ENCODE peak calls at places on chromosomes 6 and 20, in six cellular contexts. J is thoracic aorta, A is breast epithelium, W is chondrocyte, C is colonic mucosa, B is RWPE1. S is an unnamed sample.

GRCh38 chr20:40741507-40742106 is 52.6 kb upstream of the MAFB start:
- DNase-seq in C (peak), W (no peak), B (peak), A (no peak), J (no peak), S (no peak)

GRCh38 chr6:28807682-28808280 is 116.0 kb downstream of the TRIM27 start:
- DNase-seq in C (peak), W (no peak), J (no peak), B (no peak), A (no peak), S (no peak)

GRCh38 chr6:41939091-41939847 is 2.3 kb downstream of the CCND3 start:
- DNase-seq in W (no peak), C (no peak), B (no peak), A (no peak), J (no peak), S (no peak)

GRCh38 chr6:33609019-33609418 is 12.1 kb upstream of the ITPR3 start:
- DNase-seq in J (no peak), W (no peak), B (no peak), A (no peak), C (no peak), S (no peak)

GRCh38 chr6:6895929-6896328 is 211.8 kb upstream of the RREB1 start:
- DNase-seq in W (no peak), A (no peak), B (no peak), C (no peak), J (no peak), S (no peak)

GRCh38 chr20:17825949-17826843 is 126.4 kb downstream of the BANF2 start:
- DNase-seq in B (no peak), J (no peak), W (no peak), C (no peak), A (no peak), S (no peak)

GRCh38 chr6:52667572-52667971 is 3.3 kb upstream of the TMEM14A start:
- DNase-seq in W (no peak), C (no peak), B (no peak), J (no peak), A (no peak), S (no peak)

GRCh38 chr20:2539341-2539740 is 3.0 kb downstream of the TMC2 start:
- DNase-seq in A (no peak), C (no peak), J (no peak), B (no peak), W (no peak), S (no peak)

GRCh38 chr20:45354423-45355208 is 6.4 kb upstream of the SDC4 start:
- DNase-seq in J (no peak), C (no peak), W (no peak), A (no peak), B (no peak), S (no peak)

GRCh38 chr6:26183581-26184408 is 96.6 kb downstream of the HFE start:
- DNase-seq in B (no peak), W (no peak), J (no peak), A (peak), C (peak), S (no peak)

GRCh38 chr6:12844284-12845223 is 128.0 kb downstream of the PHACTR1 start:
- DNase-seq in J (no peak), W (no peak), A (no peak), B (peak), C (no peak), S (peak)

GRCh38 chr6:129493396-129493902 is 216.5 kb downstream of the ARHGAP18 start:
- DNase-seq in C (no peak), A (no peak), J (no peak), W (no peak), B (peak), S (no peak)

GRCh38 chr6:113137411-113137810 is 719.7 kb upstream of the MARCKS start:
- DNase-seq in J (no peak), A (no peak), C (no peak), B (no peak), W (peak), S (no peak)

GRCh38 chr6:45756611-45757010 is 259.0 kb downstream of the CLIC5 start:
- DNase-seq in C (no peak), A (no peak), B (no peak), W (no peak), J (no peak), S (no peak)

GRCh38 chr6:164097557-164098398 is 683.3 kb downstream of the QKI start:
- DNase-seq in J (no peak), C (no peak), A (no peak), W (no peak), B (peak), S (no peak)

GRCh38 chr6:164097056-164097455 is 682.5 kb downstream of the QKI start:
- DNase-seq in B (no peak), J (no peak), A (no peak), W (no peak), C (no peak), S (no peak)

GRCh38 chr6:164102701-164103100 is 688.2 kb downstream of the QKI start:
- DNase-seq in J (no peak), A (no peak), B (no peak), C (no peak), W (no peak), S (no peak)

GRCh38 chr6:164098857-164099534 is 684.5 kb downstream of the QKI start:
- DNase-seq in A (no peak), J (no peak), C (no peak), W (no peak), B (no peak), S (no peak)

GRCh38 chr6:164099535-164099982 is 685.0 kb downstream of the QKI start:
- DNase-seq in B (no peak), J (no peak), A (no peak), C (no peak), W (no peak), S (no peak)
- TF ChIP-seq CTCF in B (no peak), J (no peak), A (no peak), C (no peak), W (peak), S (no peak)

GRCh38 chr6:84777888-84778287 is 13.5 kb upstream of the TBX18 start:
- DNase-seq in A (no peak), W (no peak), J (no peak), C (no peak), B (no peak), S (no peak)
- TF ChIP-seq CTCF in A (no peak), W (no peak), J (no peak), C (no peak), B (no peak), S (no peak)

DNA sequence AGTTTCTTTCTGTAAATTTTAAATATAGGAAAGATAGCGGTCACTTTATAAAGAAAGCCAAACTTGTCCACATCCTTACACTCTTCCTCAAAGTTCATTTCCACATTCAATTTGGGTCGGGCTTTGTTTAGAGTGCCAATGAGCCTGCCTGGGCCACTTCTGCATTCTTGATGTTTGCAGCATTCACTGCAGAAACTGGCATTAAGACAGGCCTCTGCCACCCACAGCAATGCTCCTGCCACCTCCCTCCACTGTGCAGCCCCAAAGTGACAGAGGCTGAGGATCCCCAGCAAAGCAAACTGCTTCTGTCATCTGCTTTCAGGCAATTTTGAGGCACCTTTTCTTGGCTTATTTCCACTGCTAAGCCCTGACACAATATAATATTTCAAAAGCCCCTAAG is 61.2 kb downstream of the TNFAIP3 start:
- DNase-seq in J (no peak), A (no peak), C (no peak), W (no peak), B (no peak), S (no peak)
- TF ChIP-seq CTCF in J (no peak), A (no peak), C (no peak), W (no peak), B (no peak), S (no peak)

GRCh38 chr6:157158897-157159296 is 164.4 kb downstream of the TMEM242 start:
- DNase-seq in A (no peak), B (no peak), J (no peak), W (no peak), C (no peak), S (no peak)
- TF ChIP-seq CTCF in A (no peak), B (no peak), J (no peak), W (peak), C (no peak), S (peak)

GRCh38 chr6:106555767-106556166 is 73.5 kb downstream of the RTN4IP1 start:
- DNase-seq in J (no peak), A (no peak), B (no peak), W (no peak), C (no peak), S (no peak)

GRCh38 chr6:106557837-106558236 is 71.5 kb downstream of the RTN4IP1 start:
- DNase-seq in C (no peak), B (no peak), A (no peak), W (no peak), J (no peak), S (no peak)

GRCh38 chr6:106553440-106553839 is 75.9 kb downstream of the RTN4IP1 start:
- DNase-seq in A (no peak), C (no peak), W (no peak), B (no peak), J (no peak), S (no peak)

GRCh38 chr6:106558364-106558763 is 70.9 kb downstream of the RTN4IP1 start:
- DNase-seq in W (no peak), A (no peak), B (no peak), C (no peak), J (no peak), S (no peak)

DNA sequence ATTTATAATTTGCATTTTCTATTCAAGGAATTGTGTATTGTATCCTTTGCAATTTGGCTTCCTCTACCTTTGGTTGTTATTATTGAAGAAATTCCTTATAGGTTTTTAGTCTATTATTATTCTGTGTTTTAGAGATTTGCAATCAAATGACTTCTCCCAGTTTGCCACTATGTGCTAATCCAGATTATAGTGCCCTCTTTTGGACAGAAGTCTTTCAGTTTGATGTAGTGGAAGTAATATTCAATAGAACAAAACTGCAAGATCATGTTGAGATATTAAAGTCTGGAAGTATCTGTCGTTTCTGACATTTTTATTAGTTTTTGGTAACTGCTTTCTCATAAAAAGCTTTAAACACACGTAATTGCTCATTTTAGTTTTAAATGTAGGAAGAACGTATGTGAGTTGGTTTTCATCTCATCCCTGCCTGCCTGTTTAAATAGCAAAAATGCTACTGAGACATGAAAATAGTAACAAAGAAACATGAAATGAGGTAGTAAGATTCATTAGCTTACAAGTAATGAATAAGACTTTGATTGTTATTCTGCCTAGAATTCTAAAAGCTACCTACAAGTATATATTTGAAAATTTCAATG is 72.8 kb downstream of the RTN4IP1 start:
- DNase-seq in W (no peak), J (no peak), A (no peak), C (no peak), B (no peak), S (no peak)
- TF ChIP-seq CTCF in W (peak), J (peak), A (peak), C (no peak), B (peak), S (peak)

DNA sequence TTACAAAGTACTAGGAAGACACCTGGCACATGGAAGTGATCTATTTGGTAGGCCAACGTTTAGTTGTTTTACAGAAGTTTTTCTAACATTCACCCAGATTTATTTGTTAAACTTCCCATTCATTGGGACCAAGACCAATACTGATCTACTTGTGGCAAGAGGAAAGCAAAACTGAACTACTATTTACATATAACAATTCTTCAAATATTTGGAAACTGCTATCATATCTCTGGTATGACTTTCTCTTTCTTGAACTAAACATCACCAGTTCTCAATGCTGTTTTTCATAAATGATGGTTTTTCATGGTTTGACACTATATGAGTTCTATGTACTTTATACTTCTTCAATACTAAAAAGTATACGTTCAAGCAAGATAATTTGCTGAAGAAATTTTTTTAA is 189.2 kb downstream of the ASCC3 start:
- DNase-seq in A (no peak), B (no peak), W (no peak), J (no peak), C (no peak), S (no peak)
- TF ChIP-seq CTCF in A (no peak), B (no peak), W (no peak), J (no peak), C (no peak), S (no peak)

GRCh38 chr20:34318609-34319443 is 15.7 kb upstream of the AHCY start:
- DNase-seq in B (no peak), C (no peak), W (no peak), J (no peak), A (no peak), S (no peak)

GRCh38 chr20:34322267-34323105 is 19.3 kb upstream of the AHCY start:
- DNase-seq in B (no peak), A (no peak), C (no peak), J (no peak), W (no peak), S (no peak)

GRCh38 chr20:34316191-34316814 is 13.1 kb upstream of the AHCY start:
- DNase-seq in B (peak), A (no peak), W (no peak), C (no peak), J (no peak), S (no peak)

GRCh38 chr20:34324541-34324940 is 21.4 kb upstream of the AHCY start:
- DNase-seq in B (no peak), A (no peak), W (no peak), C (no peak), J (no peak), S (no peak)

GRCh38 chr20:34320861-34321260 is 17.7 kb upstream of the AHCY start:
- DNase-seq in C (no peak), B (no peak), A (no peak), W (no peak), J (no peak), S (no peak)
- TF ChIP-seq CTCF in C (no peak), B (no peak), A (no peak), W (no peak), J (no peak), S (no peak)

GRCh38 chr6:44223471-44224153 is at the start of gene SLC29A1:
- DNase-seq in J (no peak), A (peak), B (peak), W (no peak), C (peak), S (peak)

GRCh38 chr6:44224154-44224977 is 971 bp downstream of the SLC29A1 start:
- DNase-seq in W (no peak), B (no peak), C (no peak), A (no peak), J (no peak), S (no peak)

GRCh38 chr6:44222486-44222986 is 859 bp upstream of the SLC29A1 start:
- DNase-seq in J (no peak), B (no peak), W (no peak), A (no peak), C (no peak), S (no peak)

GRCh38 chr6:44221961-44222335 is 1.4 kb upstream of the SLC29A1 start:
- DNase-seq in C (no peak), J (no peak), B (no peak), A (no peak), W (no peak), S (no peak)

DNA sequence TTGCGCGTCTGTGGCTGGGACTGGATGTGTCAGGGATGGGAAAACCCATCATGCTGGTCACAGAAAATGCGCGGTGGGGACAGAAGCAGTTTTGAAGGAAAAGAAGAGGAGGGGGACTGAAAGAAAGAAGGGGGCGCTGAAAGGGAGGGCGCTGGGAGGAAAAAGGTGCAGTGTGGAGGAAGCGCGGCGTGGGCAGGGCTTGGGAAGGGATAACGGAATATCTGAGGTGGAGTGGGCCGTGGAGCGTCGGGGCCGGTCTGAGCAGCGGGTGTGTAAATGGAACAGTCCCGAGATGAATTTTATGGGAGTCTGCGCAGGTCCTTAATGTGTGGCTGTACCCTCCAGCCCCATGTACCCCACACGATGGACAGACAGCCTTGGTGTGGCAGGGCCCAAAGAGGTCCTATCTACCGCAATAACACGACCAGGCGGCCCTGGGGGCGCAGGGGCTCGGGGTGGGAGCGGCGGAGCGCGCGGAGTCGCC is 366 bp upstream of the SLC29A1 start:
- DNase-seq in W (no peak), J (no peak), B (no peak), A (no peak), C (no peak), S (no peak)
- TF ChIP-seq CTCF in W (no peak), J (no peak), B (peak), A (no peak), C (no peak), S (no peak)

S was measured in D721Med.